ENCODE peak calls at places on chromosomes 2 and 18, in six cellular contexts. X is stomach, T is astrocyte of the cerebellum, N is neural progenitor cell, D is sigmoid colon, V is fibroblast of the aortic adventitia. I is an unnamed sample.

GRCh38 chr2:173357351-173357750 is 2.7 kb downstream of the CDCA7 start:
- DNase-seq in D (no peak), X (no peak), N (no peak), V (peak), T (no peak), I (no peak)

GRCh38 chr18:10453885-10454772 is at the start of gene APCDD1:
- DNase-seq in V (no peak), T (no peak), D (peak), N (peak), X (peak), I (no peak)

GRCh38 chr18:54254265-54254758 is 15.0 kb upstream of the POLI start:
- DNase-seq in X (no peak), T (no peak), N (no peak), D (no peak), V (peak), I (peak)

GRCh38 chr2:26847663-26848335 is at the start of gene DPYSL5:
- DNase-seq in T (no peak), V (no peak), D (no peak), X (no peak), N (peak), I (no peak)

GRCh38 chr18:45666520-45666919 is 51.2 kb downstream of the SLC14A2 start:
- DNase-seq in V (no peak), T (no peak), D (no peak), X (no peak), N (no peak), I (no peak)

GRCh38 chr2:219247678-219248642 is 2.7 kb downstream of the STK16 start:
- DNase-seq in T (no peak), D (no peak), N (no peak), V (no peak), X (peak), I (no peak)

GRCh38 chr2:114022360-114023085 is 132.6 kb downstream of the ACTR3 start:
- DNase-seq in D (no peak), V (peak), X (no peak), N (no peak), T (peak), I (peak)

GRCh38 chr18:3463052-3463451 is 13.1 kb downstream of the TGIF1 start:
- DNase-seq in X (no peak), T (no peak), D (no peak), N (no peak), V (peak), I (peak)

GRCh38 chr2:165691615-165692014 is 102.4 kb downstream of the GALNT3 start:
- DNase-seq in T (peak), N (peak), X (no peak), V (peak), D (no peak), I (peak)

GRCh38 chr2:69340101-69340775 is 46.8 kb downstream of the GFPT1 start:
- DNase-seq in T (no peak), N (no peak), V (peak), D (no peak), X (no peak), I (peak)

GRCh38 chr18:32019251-32019943 is 772 bp downstream of the RNF125 start:
- DNase-seq in N (peak), D (no peak), V (peak), X (peak), T (no peak), I (peak)
- TF ChIP-seq CTCF in N (peak), D (no peak), V (no peak), X (no peak), T (no peak), I (no peak)

GRCh38 chr18:77054606-77055428 is 77.8 kb downstream of the MBP start:
- DNase-seq in V (peak), N (peak), T (no peak), X (peak), D (peak), I (peak)
- H3K4me3 ChIP-seq in V (no peak), N (no peak), T (no peak), X (no peak), D (no peak), I (no peak)

GRCh38 chr2:104518256-104518655 is 335.7 kb upstream of the POU3F3 start:
- DNase-seq in D (no peak), T (no peak), X (no peak), V (no peak), N (no peak), I (no peak)

GRCh38 chr2:104523921-104524320 is 330.0 kb upstream of the POU3F3 start:
- DNase-seq in X (no peak), V (no peak), N (no peak), T (no peak), D (no peak), I (no peak)

DNA sequence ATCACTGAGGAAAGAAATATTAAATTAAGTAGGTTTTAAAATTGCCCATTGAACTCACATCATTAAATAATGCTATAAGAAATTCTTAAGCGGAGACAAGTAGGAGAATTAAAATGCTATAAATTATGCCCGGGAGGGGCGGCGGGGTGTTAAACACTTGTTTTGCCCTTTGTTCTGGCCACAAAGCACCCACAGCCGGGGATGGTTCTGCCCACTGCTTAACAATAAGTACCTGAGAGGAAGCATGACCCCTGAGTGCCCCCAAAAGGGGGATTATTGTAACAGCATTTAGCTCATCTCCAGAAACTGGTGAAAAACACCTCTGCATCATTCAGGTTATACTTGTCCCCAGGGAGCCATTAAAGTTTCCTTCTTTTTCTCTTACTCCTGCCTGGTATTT is 332.7 kb upstream of the POU3F3 start:
- DNase-seq in N (peak), V (no peak), D (no peak), T (no peak), X (no peak), I (no peak)
- TF ChIP-seq CTCF in N (peak), V (no peak), D (no peak), T (no peak), X (no peak), I (no peak)

DNA sequence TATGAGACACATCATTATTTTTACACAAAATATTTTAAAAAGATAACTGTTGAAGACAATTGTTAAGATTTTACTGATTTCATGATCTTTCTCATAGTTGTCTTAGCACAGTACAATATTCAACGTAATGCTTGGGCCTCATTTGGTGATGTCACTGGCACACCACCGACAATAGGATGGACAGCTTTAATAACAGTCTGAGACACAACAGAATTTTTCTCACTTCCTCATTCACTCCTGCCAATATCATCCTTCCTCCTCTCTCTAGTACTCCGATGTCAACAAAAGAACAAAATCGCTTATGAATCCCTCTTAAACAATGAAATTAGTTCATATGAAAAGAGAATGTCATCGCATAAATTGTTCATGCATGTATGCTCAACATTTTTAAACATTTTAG is 461.9 kb upstream of the CDH7 start:
- DNase-seq in D (no peak), V (no peak), T (no peak), X (no peak), N (no peak), I (no peak)
- H3K4me3 ChIP-seq in D (no peak), V (no peak), T (no peak), X (no peak), N (no peak), I (no peak)

GRCh38 chr2:168350380-168350779 is 103.0 kb upstream of the STK39 start:
- DNase-seq in D (no peak), N (no peak), T (no peak), X (peak), V (peak), I (peak)
- TF ChIP-seq CTCF in D (no peak), N (no peak), T (peak), X (no peak), V (no peak), I (peak)

DNA sequence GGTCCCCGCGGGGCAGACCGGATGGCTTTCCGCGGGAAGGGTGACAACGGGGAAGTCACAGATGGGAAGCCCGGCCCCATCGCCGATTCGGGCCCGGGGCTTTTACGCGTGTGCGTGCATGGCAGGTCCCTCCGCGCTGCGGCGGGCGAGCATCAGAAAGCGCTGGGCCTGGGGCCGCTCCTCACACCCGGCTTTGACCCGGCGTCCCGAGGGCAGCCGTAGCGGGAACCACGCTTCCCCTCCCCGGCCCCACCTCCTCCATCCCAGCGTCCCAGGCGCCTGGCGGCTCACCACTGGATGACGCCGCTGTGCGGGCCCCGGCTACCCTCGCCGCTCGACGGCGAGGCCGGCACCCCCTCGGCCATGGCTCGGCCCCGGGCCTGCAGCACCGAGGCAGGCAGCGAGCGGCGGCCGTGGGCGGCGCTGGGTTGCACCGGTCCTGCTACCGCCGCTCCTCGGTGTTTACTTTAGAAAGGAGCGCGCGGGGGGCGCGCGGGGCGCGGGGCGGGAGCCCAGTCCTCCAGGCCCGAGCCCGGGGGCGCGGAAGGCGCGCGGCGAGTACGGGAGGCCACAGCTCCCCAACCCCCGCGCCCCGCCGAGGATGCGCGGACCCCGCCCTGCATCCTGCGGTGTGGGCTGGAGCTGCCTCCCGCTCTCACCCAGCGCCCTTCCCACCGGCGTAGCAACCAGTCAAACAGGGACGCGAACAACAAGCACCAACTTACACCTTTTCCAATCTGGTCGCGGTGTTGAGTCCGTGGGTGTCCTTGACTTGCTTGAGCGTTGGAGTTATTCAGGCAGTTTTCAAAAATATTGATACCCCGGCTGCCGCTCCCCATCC is 781 bp downstream of the RFX8 start:
- DNase-seq in T (no peak), D (peak), V (peak), N (peak), X (peak), I (peak)
- H3K4me3 ChIP-seq in T (peak), D (peak), V (peak), N (peak), X (peak), I (peak)

I was measured in fibroblast of mammary gland.